ENCODE peak calls at places on chromosome 4, in four cellular contexts. S is right atrium auricular region, I is uterus, J is upper lobe of left lung. H is an unnamed sample.

GRCh38 chr4:34309356-34309900 is 1934.9 kb downstream of the ARAP2 start:
- DNase-seq in S (no peak), I (no peak), J (no peak), H (no peak)

GRCh38 chr4:119300388-119301131 is 21.4 kb downstream of the FABP2 start:
- DNase-seq in S (peak; percentile 94), I (peak; percentile 93), J (peak; percentile 98), H (peak; percentile 82)

GRCh38 chr4:183348706-183349659 is 26.8 kb upstream of the CLDN24 start:
- DNase-seq in S (no peak), I (no peak), J (peak; percentile 32), H (no peak)

GRCh38 chr4:170853422-170854021 is 763.8 kb upstream of the AADAT start:
- DNase-seq in S (no peak), I (peak; percentile 11), J (peak; percentile 10), H (peak; percentile 57)

GRCh38 chr4:25457053-25457715 is 80.1 kb downstream of the ANAPC4 start:
- DNase-seq in S (no peak), I (no peak), J (no peak), H (no peak)

GRCh38 chr4:52987401-52988056 is 125.4 kb downstream of the RASL11B start:
- DNase-seq in S (no peak), I (no peak), J (no peak), H (no peak)

GRCh38 chr4:37246891-37247290 is 2.3 kb downstream of the NWD2 start:
- DNase-seq in S (no peak), I (no peak), J (no peak), H (no peak)

GRCh38 chr4:112361181-112361791 is 64.1 kb downstream of the ALPK1 start:
- DNase-seq in S (no peak), I (no peak), J (no peak), H (no peak)

GRCh38 chr4:165872443-165873297 is at the start of gene TLL1:
- DNase-seq in S (no peak), I (no peak), J (no peak), H (no peak)

GRCh38 chr4:136690363-136690762 is 841.9 kb downstream of the PCDH18 start:
- DNase-seq in S (no peak), I (no peak), J (no peak), H (no peak)

GRCh38 chr4:684611-685010 is 4.3 kb downstream of the SLC49A3 start:
- DNase-seq in S (no peak), I (no peak), J (peak; percentile 75), H (no peak)

GRCh38 chr4:20252656-20253271 is 1.1 kb downstream of the SLIT2 start:
- DNase-seq in S (no peak), I (peak; percentile 52), J (peak; percentile 84), H (peak; percentile 55)

GRCh38 chr4:57059890-57060716 is 50.1 kb downstream of the IGFBP7 start:
- DNase-seq in S (no peak), I (no peak), J (no peak), H (no peak)

GRCh38 chr4:71389149-71389840 is 50.5 kb downstream of the SLC4A4 start:
- DNase-seq in S (no peak), I (no peak), J (no peak), H (no peak)

GRCh38 chr4:15695240-15695699 is 7.6 kb upstream of the BST1 start:
- DNase-seq in S (no peak), I (no peak), J (no peak), H (no peak)

GRCh38 chr4:137212601-137213000 is 319.7 kb downstream of the PCDH18 start:
- DNase-seq in S (no peak), I (no peak), J (no peak), H (no peak)

GRCh38 chr4:153204247-153205027 is at the start of gene TRIM2:
- DNase-seq in S (peak; percentile 86), I (peak; percentile 68), J (no peak), H (peak; percentile 40)

GRCh38 chr4:150006197-150006596 is 72.0 kb upstream of the DCLK2 start:
- DNase-seq in S (no peak), I (no peak), J (no peak), H (no peak)

GRCh38 chr4:164926301-164926700 is 49.3 kb downstream of the APELA start:
- DNase-seq in S (no peak), I (no peak), J (no peak), H (no peak)

GRCh38 chr4:176125063-176125462 is 59.4 kb downstream of the WDR17 start:
- DNase-seq in S (no peak), I (no peak), J (no peak), H (no peak)

GRCh38 chr4:89121711-89122387 is 10.5 kb downstream of the TIGD2 start:
- DNase-seq in S (no peak), I (no peak), J (no peak), H (no peak)

GRCh38 chr4:80077639-80078038 is 4.6 kb upstream of the ANTXR2 start:
- DNase-seq in S (no peak), I (no peak), J (no peak), H (no peak)
- TF ChIP-seq CTCF in S (no peak), I (no peak), J (no peak), H (no peak)

DNA sequence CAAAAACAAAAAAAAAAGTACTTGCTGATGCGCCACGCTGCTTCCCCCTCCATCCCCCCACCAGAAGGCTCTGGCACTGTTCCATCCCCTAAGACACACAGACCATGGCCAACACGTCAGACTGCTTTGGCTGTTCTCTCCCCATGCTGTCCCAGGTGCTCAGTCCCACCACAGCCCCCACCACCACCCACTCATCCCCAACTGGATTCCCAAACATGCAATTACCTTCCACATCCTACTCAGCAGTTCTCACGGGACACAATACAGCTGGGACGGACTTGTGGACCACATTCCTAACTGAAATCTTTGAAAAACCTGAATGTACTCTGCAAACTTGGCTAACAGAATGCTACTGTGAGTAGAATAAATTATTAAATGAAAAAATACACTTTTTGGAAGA is 8.6 kb downstream of the FAT1 start:
- DNase-seq in S (no peak), I (no peak), J (no peak), H (no peak)
- TF ChIP-seq CTCF in S (no peak), I (no peak), J (no peak), H (no peak)

GRCh38 chr4:22336822-22337221 is 179.0 kb downstream of the ADGRA3 start:
- DNase-seq in S (no peak), I (no peak), J (no peak), H (no peak)
- TF ChIP-seq CTCF in S (no peak), I (no peak), J (no peak), H (no peak)

DNA sequence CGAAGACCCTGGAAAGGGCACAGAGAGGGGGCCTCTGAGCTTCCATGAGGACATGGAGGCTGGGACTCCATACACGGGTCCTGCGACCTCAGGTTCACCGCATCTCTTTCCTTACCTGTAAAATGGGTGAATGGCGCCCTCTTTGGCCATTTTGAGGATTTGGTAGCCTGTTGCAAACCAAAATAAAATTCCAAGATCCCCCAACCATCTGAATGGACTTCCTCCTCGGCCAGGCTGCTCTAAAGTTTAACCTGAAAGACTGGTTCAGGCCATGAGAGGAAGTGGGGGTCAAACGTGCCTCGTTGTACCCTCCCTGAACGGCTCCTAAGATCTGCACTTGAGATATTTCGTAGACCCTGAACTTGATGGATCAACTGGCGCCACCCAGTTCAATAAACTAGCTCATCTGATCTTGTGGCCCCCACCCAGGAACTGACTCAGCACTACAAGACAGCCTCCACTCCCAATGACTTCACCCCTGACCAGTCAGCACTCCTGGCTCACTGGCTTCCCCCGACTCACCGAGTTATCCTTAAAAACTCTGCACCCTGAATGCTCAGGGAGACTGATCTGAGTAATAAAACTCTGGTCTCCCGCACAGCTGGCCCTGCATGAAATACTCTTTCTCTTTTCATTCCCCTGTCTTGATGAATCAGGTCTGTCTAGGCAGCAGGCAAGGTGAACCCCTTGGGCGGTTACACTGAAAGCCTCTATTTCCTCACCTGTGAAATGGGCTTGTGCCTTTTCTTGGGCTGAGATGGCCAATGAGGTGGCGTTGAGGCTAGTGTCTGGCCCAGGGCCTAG is 32.9 kb upstream of the GPR78 start:
- DNase-seq in S (no peak), I (no peak), J (no peak), H (no peak)
- TF ChIP-seq CTCF in S (no peak), I (no peak), J (peak; percentile 60), H (peak; percentile 40)

H was measured in mesothelial cell of epicardium.